ENCODE peak calls at places on chromosome 9, in nine cellular contexts. K is progenitor cell of endocrine pancreas, L is AG09319, E is sciatic nerve, Y is endothelial cell, T is fibroblast of pulmonary artery, N is glomerular endothelial cell, B is naive B cell, U is T-helper 9 cell. V is an unnamed sample.
A peak's percentile ranks its signal among the peaks of the same experiment; 100 is the strongest.

GRCh38 chr9:136309806-136310220 is 5.9 kb upstream of the CCDC187 start:
- DNase-seq in B (no peak), N (no peak), K (no peak), Y (no peak), U (no peak), T (no peak), E (no peak), L (no peak), V (no peak)

GRCh38 chr9:18920141-18920611 is 112.8 kb downstream of the SAXO1 start:
- DNase-seq in T (no peak), E (no peak), N (no peak), K (no peak), Y (no peak), L (no peak), U (no peak), B (no peak), V (no peak)

GRCh38 chr9:33742051-33742450 is 53.3 kb upstream of the PRSS3 start:
- DNase-seq in N (no peak), Y (no peak), E (no peak), B (no peak), L (no peak), K (no peak), U (no peak), T (no peak), V (no peak)

GRCh38 chr9:91245432-91246313 is 116.0 kb downstream of the AUH start:
- DNase-seq in B (no peak), K (no peak), N (no peak), E (no peak), L (no peak), U (no peak), T (peak; percentile 29), Y (no peak), V (no peak)

GRCh38 chr9:112170235-112170634 is 4.9 kb downstream of the SUSD1 start:
- DNase-seq in Y (no peak), E (no peak), T (no peak), L (no peak), U (no peak), B (no peak), K (no peak), N (no peak), V (no peak)

GRCh38 chr9:24545285-24545684 is 412 bp downstream of the IZUMO3 start:
- DNase-seq in N (no peak), E (no peak), U (no peak), K (no peak), T (no peak), L (no peak), B (no peak), Y (no peak), V (no peak)

GRCh38 chr9:13529321-13530104 is 250.0 kb upstream of the MPDZ start:
- DNase-seq in E (no peak), L (no peak), U (no peak), T (no peak), B (no peak), Y (no peak), K (no peak), N (no peak), V (no peak)

GRCh38 chr9:16119861-16120641 is 567.2 kb downstream of the CCDC171 start:
- DNase-seq in T (peak; percentile 68), L (no peak), U (no peak), N (no peak), Y (no peak), B (no peak), E (no peak), K (no peak), V (no peak)

GRCh38 chr9:117733465-117733864 is 29.3 kb downstream of the TLR4 start:
- DNase-seq in T (no peak), L (no peak), B (no peak), N (no peak), U (no peak), E (no peak), Y (no peak), K (no peak), V (no peak)

GRCh38 chr9:116437411-116438370 is 249.4 kb upstream of the TRIM32 start:
- DNase-seq in U (no peak), N (no peak), L (no peak), B (no peak), T (no peak), K (no peak), E (no peak), Y (no peak), V (no peak)

GRCh38 chr9:33230756-33231691 is 8.9 kb upstream of the SPINK4 start:
- DNase-seq in U (no peak), K (no peak), N (no peak), T (no peak), L (no peak), E (no peak), B (no peak), Y (no peak), V (no peak)

GRCh38 chr9:76206821-76207220 is 187.4 kb downstream of the RFK start:
- DNase-seq in K (no peak), N (no peak), L (no peak), Y (no peak), T (no peak), U (no peak), B (no peak), E (no peak), V (no peak)

GRCh38 chr9:122087406-122088200 is 5.5 kb downstream of the TTLL11 start:
- DNase-seq in Y (no peak), L (peak; percentile 71), E (no peak), K (no peak), T (no peak), B (no peak), U (no peak), N (no peak), V (no peak)

GRCh38 chr9:133643978-133644760 is 8.0 kb downstream of the DBH start:
- DNase-seq in B (no peak), E (no peak), L (no peak), N (no peak), T (no peak), U (no peak), K (no peak), Y (no peak), V (no peak)

GRCh38 chr9:4420351-4420750 is 69.9 kb upstream of the SLC1A1 start:
- DNase-seq in E (no peak), K (no peak), Y (no peak), L (no peak), U (no peak), T (no peak), N (no peak), B (no peak), V (no peak)

GRCh38 chr9:128494108-128494742 is 10.3 kb upstream of the GLE1 start:
- DNase-seq in B (no peak), N (peak; percentile 74), U (no peak), L (no peak), Y (peak; percentile 90), T (peak; percentile 61), E (peak; percentile 87), K (no peak), V (no peak)

GRCh38 chr9:35603506-35603985 is 1.5 kb upstream of the TESK1 start:
- DNase-seq in E (peak; percentile 83), Y (no peak), N (no peak), K (no peak), B (no peak), U (no peak), L (peak; percentile 75), T (peak; percentile 90), V (no peak)

GRCh38 chr9:70484232-70485130 is 70.0 kb upstream of the KLF9 start:
- DNase-seq in N (peak; percentile 75), K (no peak), E (no peak), L (peak; percentile 60), Y (peak; percentile 35), T (peak; percentile 95), B (peak; percentile 33), U (no peak), V (no peak)

GRCh38 chr9:34047864-34048729 is 590 bp downstream of the UBAP2 start:
- DNase-seq in K (peak; percentile 27), B (peak; percentile 37), N (no peak), E (peak; percentile 70), U (peak; percentile 27), T (no peak), L (no peak), Y (peak; percentile 41), V (no peak)

GRCh38 chr9:135456436-135457104 is 23.0 kb upstream of the PPP1R26 start:
- DNase-seq in K (no peak), N (no peak), Y (no peak), E (no peak), L (no peak), U (no peak), T (no peak), B (no peak), V (no peak)

GRCh38 chr9:115524467-115525059 is 406.6 kb upstream of the TNC start:
- DNase-seq in U (no peak), Y (peak; percentile 47), B (peak; percentile 1), N (no peak), E (no peak), T (peak; percentile 76), K (no peak), L (no peak), V (no peak)

GRCh38 chr9:95422650-95423049 is 94.1 kb downstream of the PTCH1 start:
- DNase-seq in T (no peak), U (no peak), K (no peak), B (no peak), E (no peak), N (no peak), L (no peak), Y (no peak), V (no peak)

GRCh38 chr9:129081388-129081889 is 528 bp downstream of the DOLPP1 start:
- DNase-seq in Y (no peak), N (no peak), B (no peak), K (no peak), U (no peak), E (no peak), L (no peak), T (no peak), V (no peak)

GRCh38 chr9:35488566-35489312 is 1.2 kb upstream of the RUSC2 start:
- DNase-seq in E (no peak), K (no peak), N (no peak), L (no peak), T (no peak), U (no peak), B (no peak), Y (no peak), V (no peak)

GRCh38 chr9:22244141-22245011 is 202.2 kb upstream of the DMRTA1 start:
- DNase-seq in E (peak; percentile 52), K (no peak), N (no peak), T (peak; percentile 81), U (no peak), L (peak; percentile 12), Y (peak; percentile 55), B (peak; percentile 47), V (no peak)

GRCh38 chr9:38662763-38663593 is 42.6 kb upstream of the ANKRD18A start:
- DNase-seq in Y (no peak), B (no peak), L (no peak), K (no peak), E (no peak), T (peak; percentile 72), N (no peak), U (no peak), V (no peak)

GRCh38 chr9:129283290-129283691 is 105.2 kb upstream of the IER5L start:
- DNase-seq in E (peak; percentile 59), Y (no peak), L (no peak), T (no peak), U (no peak), B (no peak), K (no peak), N (no peak), V (no peak)

GRCh38 chr9:77648458-77649108 is 461 bp upstream of the GNA14 start:
- DNase-seq in T (peak; percentile 38), N (no peak), U (no peak), L (no peak), B (no peak), E (peak; percentile 71), K (no peak), Y (peak; percentile 63), V (no peak)

GRCh38 chr9:137721479-137721878 is 102.7 kb downstream of the EHMT1 start:
- DNase-seq in B (no peak), U (no peak), T (no peak), Y (no peak), L (no peak), E (no peak), N (no peak), K (no peak), V (no peak)

GRCh38 chr9:129413537-129414376 is 207.1 kb downstream of the C9orf50 start:
- DNase-seq in B (peak; percentile 98), U (peak; percentile 99), K (peak; percentile 98), N (peak; percentile 51), E (peak; percentile 100), Y (peak; percentile 99), L (peak; percentile 91), T (peak; percentile 97), V (peak; percentile 64)

GRCh38 chr9:6506571-6506970 is 93.6 kb downstream of the UHRF2 start:
- DNase-seq in Y (no peak), N (no peak), L (no peak), B (no peak), U (no peak), T (no peak), K (no peak), E (no peak), V (no peak)

V was measured in GOT3.